ENCODE peak calls at places on chromosomes 13 and 19, in six cellular contexts. One of them, this sample, is unnamed.

GRCh38 chr13:32645854-32646253 is 59.6 kb downstream of the PDS5B start:
- DNase-seq in left ventricle myocardium inferior: no peak
- DNase-seq in Peyer's patch: no peak
- DNase-seq in SK-N-SH: no peak
- DNase-seq in PC-3: no peak
- DNase-seq in PC-9: no peak
- DNase-seq in this sample: no peak

GRCh38 chr19:281992-282391 is 9.2 kb downstream of the PLPP2 start:
- DNase-seq in SK-N-SH: no peak
- DNase-seq in PC-3: no peak
- DNase-seq in left ventricle myocardium inferior: no peak
- DNase-seq in Peyer's patch: no peak
- DNase-seq in PC-9: no peak
- DNase-seq in this sample: no peak

GRCh38 chr19:46065486-46065885 is 24.7 kb upstream of the IGFL4 start:
- DNase-seq in SK-N-SH: no peak
- DNase-seq in PC-9: peak
- DNase-seq in PC-3: peak
- DNase-seq in Peyer's patch: no peak
- DNase-seq in left ventricle myocardium inferior: no peak
- DNase-seq in this sample: peak

GRCh38 chr19:23789246-23789645 is 30.6 kb upstream of the ZNF681 start:
- DNase-seq in left ventricle myocardium inferior: no peak
- DNase-seq in SK-N-SH: no peak
- DNase-seq in Peyer's patch: no peak
- DNase-seq in PC-9: no peak
- DNase-seq in PC-3: no peak
- DNase-seq in this sample: no peak

GRCh38 chr19:13396256-13397080 is 109.8 kb downstream of the CACNA1A start:
- DNase-seq in SK-N-SH: no peak
- DNase-seq in left ventricle myocardium inferior: peak
- DNase-seq in PC-3: peak
- DNase-seq in PC-9: peak
- DNase-seq in Peyer's patch: no peak
- DNase-seq in this sample: peak

GRCh38 chr13:64278493-64278892 is 2862.8 kb upstream of the PCDH20 start:
- DNase-seq in left ventricle myocardium inferior: no peak
- DNase-seq in PC-3: peak
- DNase-seq in Peyer's patch: no peak
- DNase-seq in PC-9: peak
- DNase-seq in SK-N-SH: no peak
- DNase-seq in this sample: peak

GRCh38 chr13:30569901-30570576 is 47.7 kb upstream of the USPL1 start:
- DNase-seq in SK-N-SH: no peak
- DNase-seq in Peyer's patch: no peak
- DNase-seq in PC-3: peak
- DNase-seq in left ventricle myocardium inferior: no peak
- DNase-seq in PC-9: peak
- DNase-seq in this sample: peak

GRCh38 chr19:58399903-58400637 is 4.6 kb downstream of the RNF225 start:
- DNase-seq in Peyer's patch: peak
- DNase-seq in PC-9: no peak
- DNase-seq in left ventricle myocardium inferior: no peak
- DNase-seq in PC-3: no peak
- DNase-seq in SK-N-SH: peak
- DNase-seq in this sample: no peak

GRCh38 chr13:46544811-46545210 is 8.2 kb upstream of the LRCH1 start:
- DNase-seq in PC-9: no peak
- DNase-seq in Peyer's patch: no peak
- DNase-seq in left ventricle myocardium inferior: no peak
- DNase-seq in PC-3: no peak
- DNase-seq in SK-N-SH: no peak
- DNase-seq in this sample: no peak

GRCh38 chr13:113152894-113153809 is 5.3 kb upstream of the PROZ start:
- DNase-seq in PC-3: peak
- DNase-seq in Peyer's patch: peak
- DNase-seq in SK-N-SH: peak
- DNase-seq in PC-9: peak
- DNase-seq in left ventricle myocardium inferior: peak
- DNase-seq in this sample: peak

GRCh38 chr19:17214531-17215124 is 529 bp upstream of the USE1 start:
- DNase-seq in PC-9: no peak
- DNase-seq in Peyer's patch: no peak
- DNase-seq in PC-3: no peak
- DNase-seq in SK-N-SH: peak
- DNase-seq in left ventricle myocardium inferior: no peak
- DNase-seq in this sample: no peak

GRCh38 chr13:44576396-44577235 is 486 bp upstream of the TSC22D1 start:
- DNase-seq in left ventricle myocardium inferior: peak
- DNase-seq in PC-9: peak
- DNase-seq in PC-3: no peak
- DNase-seq in Peyer's patch: no peak
- DNase-seq in SK-N-SH: peak
- DNase-seq in this sample: peak

GRCh38 chr13:113729329-113730019 is 29.6 kb upstream of the TMEM255B start:
- DNase-seq in left ventricle myocardium inferior: peak
- DNase-seq in PC-9: no peak
- DNase-seq in Peyer's patch: peak
- DNase-seq in SK-N-SH: peak
- DNase-seq in PC-3: no peak
- DNase-seq in this sample: no peak

GRCh38 chr13:25085125-25085742 is 10.7 kb upstream of the PABPC3 start:
- DNase-seq in PC-9: peak
- DNase-seq in left ventricle myocardium inferior: no peak
- DNase-seq in PC-3: peak
- DNase-seq in Peyer's patch: no peak
- DNase-seq in SK-N-SH: peak
- DNase-seq in this sample: peak

GRCh38 chr19:45791744-45792481 is 732 bp downstream of the DMWD start:
- DNase-seq in left ventricle myocardium inferior: no peak
- DNase-seq in PC-9: no peak
- DNase-seq in SK-N-SH: no peak
- DNase-seq in PC-3: no peak
- DNase-seq in Peyer's patch: no peak
- DNase-seq in this sample: no peak

GRCh38 chr13:66543780-66544179 is 686.4 kb downstream of the PCDH9 start:
- DNase-seq in SK-N-SH: no peak
- DNase-seq in PC-3: no peak
- DNase-seq in Peyer's patch: no peak
- DNase-seq in PC-9: no peak
- DNase-seq in left ventricle myocardium inferior: no peak
- DNase-seq in this sample: no peak

GRCh38 chr13:91174886-91175501 is 172.5 kb upstream of the MIR17HG start:
- DNase-seq in Peyer's patch: peak
- DNase-seq in PC-3: no peak
- DNase-seq in left ventricle myocardium inferior: no peak
- DNase-seq in PC-9: no peak
- DNase-seq in SK-N-SH: no peak
- DNase-seq in this sample: no peak

GRCh38 chr19:55442372-55443044 is 592 bp downstream of the SHISA7 start:
- DNase-seq in PC-3: no peak
- DNase-seq in SK-N-SH: peak
- DNase-seq in PC-9: no peak
- DNase-seq in Peyer's patch: no peak
- DNase-seq in left ventricle myocardium inferior: no peak
- DNase-seq in this sample: no peak

GRCh38 chr19:34345934-34346333 is 19.1 kb upstream of the GPI start:
- DNase-seq in left ventricle myocardium inferior: peak
- DNase-seq in SK-N-SH: peak
- DNase-seq in PC-9: peak
- DNase-seq in Peyer's patch: peak
- DNase-seq in PC-3: peak
- DNase-seq in this sample: peak

GRCh38 chr19:913080-913748 is at the start of gene R3HDM4:
- DNase-seq in PC-3: peak
- DNase-seq in SK-N-SH: peak
- DNase-seq in PC-9: peak
- DNase-seq in Peyer's patch: peak
- DNase-seq in left ventricle myocardium inferior: peak
- DNase-seq in this sample: peak

GRCh38 chr13:32585625-32586021 is 629 bp upstream of the PDS5B start:
- DNase-seq in PC-9: peak
- DNase-seq in SK-N-SH: no peak
- DNase-seq in Peyer's patch: no peak
- DNase-seq in left ventricle myocardium inferior: no peak
- DNase-seq in PC-3: peak
- DNase-seq in this sample: no peak

GRCh38 chr13:101155920-101156319 is 260.4 kb downstream of the NALCN start:
- DNase-seq in left ventricle myocardium inferior: no peak
- DNase-seq in SK-N-SH: no peak
- DNase-seq in PC-3: peak
- DNase-seq in Peyer's patch: no peak
- DNase-seq in PC-9: no peak
- DNase-seq in this sample: no peak

GRCh38 chr13:35818577-35819165 is 312.5 kb downstream of the DCLK1 start:
- DNase-seq in left ventricle myocardium inferior: no peak
- DNase-seq in PC-3: peak
- DNase-seq in SK-N-SH: peak
- DNase-seq in Peyer's patch: no peak
- DNase-seq in PC-9: no peak
- DNase-seq in this sample: peak

GRCh38 chr19:53707278-53707677 is 75.5 kb downstream of the DPRX start:
- DNase-seq in SK-N-SH: no peak
- DNase-seq in PC-9: no peak
- DNase-seq in Peyer's patch: no peak
- DNase-seq in PC-3: no peak
- DNase-seq in left ventricle myocardium inferior: no peak
- DNase-seq in this sample: no peak
- TF ChIP-seq CTCF in SK-N-SH: no peak
- TF ChIP-seq CTCF in PC-9: no peak
- TF ChIP-seq CTCF in Peyer's patch: no peak
- TF ChIP-seq CTCF in PC-3: no peak
- TF ChIP-seq CTCF in left ventricle myocardium inferior: no peak
- TF ChIP-seq CTCF in this sample: no peak

GRCh38 chr13:110305001-110305400 is 2.0 kb downstream of the COL4A1 start:
- DNase-seq in left ventricle myocardium inferior: no peak
- DNase-seq in PC-3: no peak
- DNase-seq in PC-9: no peak
- DNase-seq in SK-N-SH: peak
- DNase-seq in Peyer's patch: no peak
- DNase-seq in this sample: no peak
- H3K4me3 ChIP-seq in left ventricle myocardium inferior: peak
- H3K4me3 ChIP-seq in PC-3: peak
- H3K4me3 ChIP-seq in PC-9: no peak
- H3K4me3 ChIP-seq in SK-N-SH: peak
- H3K4me3 ChIP-seq in Peyer's patch: no peak
- H3K4me3 ChIP-seq in this sample: peak

DNA sequence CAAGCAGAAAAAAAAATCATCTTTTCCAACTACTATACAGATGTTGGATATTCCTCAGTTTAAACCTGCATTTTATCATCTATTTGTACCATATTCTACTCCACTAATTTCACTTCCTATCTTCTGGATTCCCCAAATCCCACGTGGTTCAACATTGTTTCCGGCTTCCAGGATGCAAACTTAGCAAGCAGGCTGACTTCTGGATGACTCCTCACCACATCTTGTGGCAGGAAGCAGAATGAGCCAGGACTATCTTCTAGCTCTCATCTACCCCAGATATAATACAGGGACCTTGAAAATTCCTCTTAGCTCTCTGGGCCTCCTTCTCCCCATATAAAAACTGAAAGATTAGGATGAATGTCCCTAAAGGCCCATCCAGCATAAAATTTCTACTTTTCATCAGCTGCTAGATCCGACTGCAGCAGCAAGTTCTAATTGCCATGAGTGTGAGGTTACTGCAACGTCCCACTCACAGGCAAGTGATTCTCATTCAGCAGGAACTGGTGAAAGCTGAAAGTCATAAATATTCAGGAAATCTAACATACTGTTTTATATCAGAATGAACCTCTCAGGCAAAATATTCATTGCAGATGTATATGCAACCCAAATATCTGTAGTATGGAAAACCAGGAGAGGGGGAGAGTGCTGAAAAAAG is 93.4 kb downstream of the KCTD12 start:
- DNase-seq in PC-3: peak
- DNase-seq in PC-9: no peak
- DNase-seq in left ventricle myocardium inferior: no peak
- DNase-seq in SK-N-SH: no peak
- DNase-seq in Peyer's patch: no peak
- DNase-seq in this sample: peak
- TF ChIP-seq CTCF in PC-3: no peak
- TF ChIP-seq CTCF in PC-9: no peak
- TF ChIP-seq CTCF in left ventricle myocardium inferior: no peak
- TF ChIP-seq CTCF in SK-N-SH: no peak
- TF ChIP-seq CTCF in Peyer's patch: no peak
- TF ChIP-seq CTCF in this sample: peak

GRCh38 chr19:38660724-38661123 is 13.3 kb downstream of the ACTN4 start:
- DNase-seq in SK-N-SH: no peak
- DNase-seq in PC-9: no peak
- DNase-seq in Peyer's patch: no peak
- DNase-seq in left ventricle myocardium inferior: no peak
- DNase-seq in PC-3: no peak
- DNase-seq in this sample: no peak

GRCh38 chr19:38661166-38661565 is 13.7 kb downstream of the ACTN4 start:
- DNase-seq in Peyer's patch: no peak
- DNase-seq in PC-3: no peak
- DNase-seq in PC-9: no peak
- DNase-seq in left ventricle myocardium inferior: no peak
- DNase-seq in SK-N-SH: no peak
- DNase-seq in this sample: no peak

GRCh38 chr19:38657633-38658222 is 10.3 kb downstream of the ACTN4 start:
- DNase-seq in Peyer's patch: no peak
- DNase-seq in PC-3: peak
- DNase-seq in SK-N-SH: no peak
- DNase-seq in PC-9: peak
- DNase-seq in left ventricle myocardium inferior: no peak
- DNase-seq in this sample: peak

GRCh38 chr19:38656171-38656981 is 8.9 kb downstream of the ACTN4 start:
- DNase-seq in left ventricle myocardium inferior: no peak
- DNase-seq in PC-9: no peak
- DNase-seq in SK-N-SH: no peak
- DNase-seq in PC-3: peak
- DNase-seq in Peyer's patch: no peak
- DNase-seq in this sample: peak

DNA sequence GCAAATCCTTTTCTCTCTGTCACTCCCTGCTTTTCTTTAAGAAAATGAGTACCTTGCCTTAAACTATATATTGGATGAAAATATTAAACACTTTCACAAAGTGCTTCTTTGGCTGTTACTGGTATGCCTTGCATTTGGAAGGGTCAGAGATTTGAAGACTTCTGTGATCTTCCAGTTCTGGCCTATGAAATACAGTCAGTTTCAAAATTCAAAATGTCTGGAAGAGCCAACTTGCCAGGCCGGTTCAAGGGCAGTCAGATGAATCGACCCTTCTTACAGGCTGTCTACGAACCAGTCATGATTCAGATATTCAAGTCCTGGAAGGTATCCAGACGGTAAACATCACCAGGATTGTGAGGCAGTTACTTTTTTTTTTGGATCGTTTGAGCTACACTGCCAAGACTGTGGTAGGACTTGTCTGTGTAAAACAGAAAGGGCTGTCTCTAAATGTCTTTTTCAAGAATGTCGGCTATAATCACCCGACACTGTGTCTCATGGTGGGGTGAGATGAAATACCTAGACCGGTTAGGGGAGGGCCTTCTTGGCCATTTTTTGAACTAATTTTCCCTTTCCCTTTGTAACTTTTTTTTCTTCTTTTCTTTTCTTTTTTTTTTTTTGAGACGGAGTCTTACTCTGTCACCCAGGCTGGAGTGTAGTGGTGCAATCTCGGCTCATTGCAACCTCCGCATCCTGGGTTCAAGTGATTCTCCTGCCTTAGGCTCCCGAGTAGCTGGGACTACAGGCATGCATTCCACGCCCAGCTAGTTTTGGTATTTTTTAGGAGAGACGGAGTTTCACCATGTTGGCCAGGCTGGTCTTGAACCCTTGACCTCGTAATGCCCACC is 11.2 kb downstream of the ACTN4 start:
- DNase-seq in Peyer's patch: no peak
- DNase-seq in left ventricle myocardium inferior: no peak
- DNase-seq in PC-9: peak
- DNase-seq in SK-N-SH: no peak
- DNase-seq in PC-3: peak
- DNase-seq in this sample: peak
- H3K4me3 ChIP-seq in Peyer's patch: no peak
- H3K4me3 ChIP-seq in left ventricle myocardium inferior: peak
- H3K4me3 ChIP-seq in PC-9: peak
- H3K4me3 ChIP-seq in SK-N-SH: no peak
- H3K4me3 ChIP-seq in PC-3: peak
- H3K4me3 ChIP-seq in this sample: peak